ENCODE peak calls at places on chromosome 9, in five cellular contexts. Z is neural progenitor cell, I is HCT116, K is GM23248, V is hepatocyte. F is an unnamed sample.

GRCh38 chr9:89710689-89711088 is 105.9 kb downstream of the GADD45G start:
- DNase-seq in V (peak), K (no peak), Z (no peak), I (no peak), F (no peak)

GRCh38 chr9:113593682-113594281 is 130.3 kb downstream of the RGS3 start:
- DNase-seq in K (peak), I (peak), V (peak), Z (peak), F (peak)

GRCh38 chr9:106880863-106881262 is 17.9 kb downstream of the ZNF462 start:
- DNase-seq in K (peak), I (no peak), Z (no peak), V (no peak), F (no peak)

GRCh38 chr9:134850611-134851010 is 30.0 kb upstream of the FCN2 start:
- DNase-seq in V (no peak), K (no peak), I (no peak), Z (no peak), F (no peak)

GRCh38 chr9:127340721-127341120 is 56.2 kb upstream of the SLC2A8 start:
- DNase-seq in Z (no peak), K (peak), V (no peak), I (no peak), F (no peak)

GRCh38 chr9:19769213-19769612 is 19.6 kb downstream of the SLC24A2 start:
- DNase-seq in V (peak), Z (no peak), K (peak), I (no peak), F (no peak)

GRCh38 chr9:22693151-22693550 is 246.5 kb downstream of the DMRTA1 start:
- DNase-seq in Z (no peak), K (peak), V (no peak), I (no peak), F (no peak)

GRCh38 chr9:96033896-96034295 is 158.4 kb downstream of the ERCC6L2 start:
- DNase-seq in K (no peak), V (no peak), I (no peak), Z (no peak), F (no peak)

GRCh38 chr9:38035873-38036272 is 33.2 kb downstream of the SHB start:
- DNase-seq in V (no peak), Z (no peak), K (peak), I (no peak), F (no peak)

DNA sequence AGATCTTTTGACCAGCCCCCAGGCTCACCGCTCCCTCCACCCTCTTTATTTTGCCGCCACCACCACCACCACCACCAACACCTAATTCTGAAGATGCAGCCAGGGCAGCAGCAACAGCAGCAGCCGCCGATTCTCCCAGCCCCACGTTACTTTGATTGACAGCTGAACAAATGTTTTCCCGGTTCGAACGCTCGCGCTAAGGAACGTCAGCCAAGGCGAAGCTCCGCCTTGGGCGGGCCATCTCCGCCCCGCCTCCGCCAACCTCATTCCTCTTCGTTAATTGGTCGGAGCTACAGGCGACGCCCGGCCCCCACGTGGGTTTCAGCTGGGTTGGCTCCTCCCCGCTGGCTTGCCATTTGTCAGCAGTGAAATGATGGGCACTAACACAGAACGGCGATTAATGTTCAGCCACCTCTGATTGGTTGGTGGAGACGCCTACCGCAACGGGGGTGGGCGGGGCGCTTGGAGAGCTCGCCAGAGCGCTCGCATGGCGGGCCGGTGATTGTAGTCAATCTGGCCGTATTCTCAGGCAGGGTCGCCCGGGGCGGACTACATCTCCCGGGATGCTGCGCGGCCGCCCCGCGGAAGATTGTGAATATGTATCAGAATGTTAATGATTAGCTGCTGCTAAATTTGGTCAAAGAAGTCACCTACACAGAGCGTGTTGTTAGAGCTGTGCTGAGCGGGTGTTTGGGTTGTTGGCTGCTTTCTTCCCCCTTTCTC is at the start of gene TLE4:
- DNase-seq in V (peak), Z (peak), I (no peak), K (peak), F (peak)
- TF ChIP-seq EZH2phosphoT487 in V (no peak), Z (no peak), I (no peak), K (no peak), F (no peak)

GRCh38 chr9:87885484-87886189 is 3.0 kb downstream of the SPATA31E1 start:
- DNase-seq in I (no peak), K (no peak), Z (no peak), V (no peak), F (no peak)

GRCh38 chr9:87884578-87885459 is 2.1 kb downstream of the SPATA31E1 start:
- DNase-seq in K (no peak), V (no peak), Z (no peak), I (no peak), F (no peak)

GRCh38 chr9:87883990-87884389 is 1.3 kb downstream of the SPATA31E1 start:
- DNase-seq in K (no peak), I (no peak), V (no peak), Z (peak), F (peak)

GRCh38 chr9:87882627-87883026 is at the start of gene SPATA31E1:
- DNase-seq in I (no peak), V (no peak), K (no peak), Z (peak), F (peak)

DNA sequence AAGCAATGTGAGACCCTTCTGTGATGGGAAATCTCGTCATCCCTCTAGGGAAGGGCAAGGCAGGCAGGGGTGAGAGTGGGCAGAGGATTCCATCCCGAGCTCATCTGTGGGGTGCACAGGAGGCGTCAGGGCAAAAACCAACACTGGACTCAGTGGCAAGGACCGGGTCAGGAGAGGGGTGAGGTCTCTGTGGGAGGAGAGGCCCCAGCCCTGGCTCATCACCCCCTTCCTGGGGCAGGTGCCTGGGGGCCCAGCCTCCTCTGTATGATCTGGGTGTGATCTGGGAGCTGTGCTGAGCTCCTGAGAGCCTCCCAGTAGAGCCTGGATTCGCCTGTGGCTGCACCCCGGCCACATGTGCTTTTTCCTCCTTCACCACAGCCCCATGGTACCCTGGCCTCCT is 597 bp downstream of the SPATA31E1 start:
- DNase-seq in V (no peak), Z (no peak), K (no peak), I (no peak), F (no peak)
- H2AFZ ChIP-seq in V (no peak), Z (peak), K (no peak), I (no peak), F (peak)

DNA sequence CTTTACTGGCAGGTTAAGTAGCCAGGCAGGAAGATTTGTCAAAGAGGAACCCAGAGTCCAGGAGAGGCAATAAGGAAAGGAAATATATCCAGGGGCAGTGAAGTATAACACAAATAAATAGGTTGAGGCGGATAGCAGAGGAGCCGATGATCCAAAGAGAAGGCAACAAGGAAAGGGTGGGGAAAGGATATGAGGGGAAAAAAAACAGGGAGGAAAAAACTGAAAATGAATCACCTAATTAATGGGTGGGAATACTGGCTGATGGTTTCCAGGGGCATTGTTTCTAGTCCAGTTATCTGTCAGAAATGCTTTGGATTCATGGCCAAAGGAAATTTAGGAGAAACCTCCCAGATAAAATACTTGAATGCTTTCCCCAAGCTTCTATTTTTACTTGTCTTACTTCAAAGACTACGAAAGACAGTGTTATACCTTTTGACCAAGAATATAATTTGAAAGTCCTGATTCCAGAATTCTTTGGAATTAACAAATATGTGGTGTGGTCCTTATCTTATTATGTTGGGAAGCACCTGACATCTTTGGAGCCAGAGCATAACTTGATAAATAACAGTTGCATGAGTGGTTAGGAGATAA is 146.5 kb downstream of the AOPEP start:
- DNase-seq in V (no peak), I (no peak), Z (no peak), K (peak), F (no peak)
- TF ChIP-seq EZH2phosphoT487 in V (no peak), I (no peak), Z (no peak), K (no peak), F (no peak)

GRCh38 chr9:78666818-78667429 is 370.0 kb downstream of the PSAT1 start:
- DNase-seq in I (no peak), V (no peak), Z (no peak), K (peak), F (no peak)
- H2AFZ ChIP-seq in I (no peak), V (no peak), Z (no peak), K (no peak), F (no peak)

GRCh38 chr9:131776473-131776872 is 36.6 kb upstream of the RAPGEF1 start:
- DNase-seq in V (peak), K (peak), I (peak), Z (peak), F (peak)
- TF ChIP-seq EZH2phosphoT487 in V (no peak), K (no peak), I (no peak), Z (no peak), F (no peak)

DNA sequence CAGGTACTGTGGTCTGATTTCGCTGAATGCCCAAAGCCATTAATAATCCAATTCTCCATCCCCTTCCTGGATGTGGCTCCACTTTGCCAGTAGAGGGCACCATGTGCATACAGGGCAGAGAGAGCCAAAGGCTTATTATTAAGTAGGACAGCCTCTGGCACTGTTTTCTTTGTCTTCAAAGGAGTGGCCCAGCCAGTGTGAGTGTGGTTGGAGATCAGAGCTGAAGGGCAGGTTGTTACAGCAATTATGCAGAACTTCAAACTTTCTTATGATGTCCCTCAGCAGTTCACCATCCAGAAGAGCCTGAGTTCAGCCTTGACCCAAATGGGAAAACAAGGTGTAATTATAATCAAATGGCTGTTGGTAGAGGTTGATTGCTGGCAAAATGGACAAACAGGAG is 38.6 kb upstream of the CEMIP2 start:
- DNase-seq in I (peak), K (peak), V (peak), Z (peak), F (peak)
- H2AFZ ChIP-seq in I (no peak), K (no peak), V (no peak), Z (peak), F (no peak)

F was measured in GM23338.